ENCODE peak calls at places on chromosomes 11 and 22, in ten cellular contexts. One of them, this sample, is unnamed.

GRCh38 chr11:28715726-28716125 is 607.5 kb downstream of the METTL15 start:
- DNase-seq in thoracic aorta: no peak
- DNase-seq in ovary: no peak
- DNase-seq in body of pancreas: no peak
- DNase-seq in stomach: no peak
- DNase-seq in PC-3: no peak
- DNase-seq in psoas muscle: no peak
- DNase-seq in cardiac muscle cell: no peak
- DNase-seq in IMR-90: no peak
- DNase-seq in hepatocyte: no peak
- DNase-seq in this sample: no peak

GRCh38 chr22:42805016-42805997 is 51.8 kb downstream of the ARFGAP3 start:
- DNase-seq in IMR-90: no peak
- DNase-seq in psoas muscle: peak; percentile 80
- DNase-seq in PC-3: no peak
- DNase-seq in thoracic aorta: no peak
- DNase-seq in stomach: peak; percentile 89
- DNase-seq in hepatocyte: no peak
- DNase-seq in ovary: no peak
- DNase-seq in cardiac muscle cell: no peak
- DNase-seq in body of pancreas: peak; percentile 69
- DNase-seq in this sample: peak; percentile 63

GRCh38 chr11:111829185-111829968 is 42.0 kb downstream of the ALG9 start:
- DNase-seq in IMR-90: no peak
- DNase-seq in stomach: no peak
- DNase-seq in thoracic aorta: no peak
- DNase-seq in body of pancreas: no peak
- DNase-seq in cardiac muscle cell: no peak
- DNase-seq in PC-3: no peak
- DNase-seq in ovary: no peak
- DNase-seq in psoas muscle: no peak
- DNase-seq in hepatocyte: no peak
- DNase-seq in this sample: no peak

GRCh38 chr22:24120029-24120428 is 61.3 kb upstream of the SUSD2 start:
- DNase-seq in PC-3: no peak
- DNase-seq in ovary: no peak
- DNase-seq in IMR-90: no peak
- DNase-seq in thoracic aorta: no peak
- DNase-seq in hepatocyte: no peak
- DNase-seq in stomach: no peak
- DNase-seq in cardiac muscle cell: peak; percentile 32
- DNase-seq in body of pancreas: no peak
- DNase-seq in psoas muscle: no peak
- DNase-seq in this sample: no peak

GRCh38 chr22:19984201-19984753 is 32.3 kb downstream of the ARVCF start:
- DNase-seq in PC-3: peak; percentile 62
- DNase-seq in body of pancreas: peak; percentile 39
- DNase-seq in cardiac muscle cell: no peak
- DNase-seq in hepatocyte: peak; percentile 70
- DNase-seq in ovary: no peak
- DNase-seq in thoracic aorta: peak; percentile 54
- DNase-seq in stomach: no peak
- DNase-seq in IMR-90: peak; percentile 79
- DNase-seq in psoas muscle: peak; percentile 90
- DNase-seq in this sample: no peak

GRCh38 chr11:57802411-57802810 is 40.8 kb downstream of the CTNND1 start:
- DNase-seq in PC-3: no peak
- DNase-seq in ovary: no peak
- DNase-seq in thoracic aorta: no peak
- DNase-seq in IMR-90: no peak
- DNase-seq in stomach: no peak
- DNase-seq in body of pancreas: no peak
- DNase-seq in cardiac muscle cell: no peak
- DNase-seq in hepatocyte: no peak
- DNase-seq in psoas muscle: no peak
- DNase-seq in this sample: no peak

GRCh38 chr11:123438191-123438627 is 8.1 kb downstream of the GRAMD1B start:
- DNase-seq in ovary: no peak
- DNase-seq in stomach: no peak
- DNase-seq in PC-3: no peak
- DNase-seq in cardiac muscle cell: no peak
- DNase-seq in IMR-90: peak; percentile 17
- DNase-seq in hepatocyte: no peak
- DNase-seq in psoas muscle: no peak
- DNase-seq in thoracic aorta: no peak
- DNase-seq in body of pancreas: no peak
- DNase-seq in this sample: no peak

GRCh38 chr11:117620131-117620530 is 176.9 kb downstream of the DSCAML1 start:
- DNase-seq in psoas muscle: no peak
- DNase-seq in body of pancreas: no peak
- DNase-seq in PC-3: no peak
- DNase-seq in IMR-90: no peak
- DNase-seq in thoracic aorta: no peak
- DNase-seq in stomach: no peak
- DNase-seq in cardiac muscle cell: no peak
- DNase-seq in hepatocyte: no peak
- DNase-seq in ovary: no peak
- DNase-seq in this sample: no peak

GRCh38 chr11:81030186-81030585 is 1589.4 kb upstream of the TENM4 start:
- DNase-seq in body of pancreas: no peak
- DNase-seq in PC-3: no peak
- DNase-seq in cardiac muscle cell: no peak
- DNase-seq in thoracic aorta: no peak
- DNase-seq in IMR-90: no peak
- DNase-seq in stomach: no peak
- DNase-seq in ovary: no peak
- DNase-seq in hepatocyte: no peak
- DNase-seq in psoas muscle: no peak
- DNase-seq in this sample: no peak

GRCh38 chr22:36737776-36738175 is 34.2 kb upstream of the CACNG2 start:
- DNase-seq in psoas muscle: peak; percentile 62
- DNase-seq in PC-3: no peak
- DNase-seq in stomach: peak; percentile 21
- DNase-seq in ovary: no peak
- DNase-seq in hepatocyte: no peak
- DNase-seq in body of pancreas: no peak
- DNase-seq in cardiac muscle cell: no peak
- DNase-seq in IMR-90: no peak
- DNase-seq in thoracic aorta: no peak
- DNase-seq in this sample: no peak

GRCh38 chr11:47611240-47611863 is 17.1 kb upstream of the C1QTNF4 start:
- DNase-seq in IMR-90: no peak
- DNase-seq in ovary: no peak
- DNase-seq in PC-3: no peak
- DNase-seq in hepatocyte: no peak
- DNase-seq in psoas muscle: no peak
- DNase-seq in body of pancreas: no peak
- DNase-seq in stomach: no peak
- DNase-seq in cardiac muscle cell: no peak
- DNase-seq in thoracic aorta: no peak
- DNase-seq in this sample: no peak

GRCh38 chr22:45033136-45033535 is 23.3 kb upstream of the PHF21B start:
- DNase-seq in ovary: no peak
- DNase-seq in PC-3: no peak
- DNase-seq in body of pancreas: no peak
- DNase-seq in psoas muscle: no peak
- DNase-seq in hepatocyte: no peak
- DNase-seq in thoracic aorta: no peak
- DNase-seq in cardiac muscle cell: no peak
- DNase-seq in stomach: no peak
- DNase-seq in IMR-90: no peak
- DNase-seq in this sample: no peak

GRCh38 chr22:30196141-30196866 is 50.3 kb downstream of the LIF start:
- DNase-seq in stomach: peak; percentile 66
- DNase-seq in hepatocyte: peak; percentile 91
- DNase-seq in psoas muscle: peak; percentile 85
- DNase-seq in IMR-90: peak; percentile 100
- DNase-seq in thoracic aorta: peak; percentile 63
- DNase-seq in body of pancreas: peak; percentile 73
- DNase-seq in cardiac muscle cell: peak; percentile 52
- DNase-seq in ovary: peak; percentile 46
- DNase-seq in PC-3: peak; percentile 93
- DNase-seq in this sample: peak; percentile 81

GRCh38 chr11:34833602-34834001 is 82.6 kb downstream of the APIP start:
- DNase-seq in hepatocyte: no peak
- DNase-seq in cardiac muscle cell: no peak
- DNase-seq in thoracic aorta: no peak
- DNase-seq in ovary: no peak
- DNase-seq in IMR-90: no peak
- DNase-seq in psoas muscle: no peak
- DNase-seq in PC-3: no peak
- DNase-seq in body of pancreas: no peak
- DNase-seq in stomach: no peak
- DNase-seq in this sample: no peak

GRCh38 chr11:2903672-2904011 is 18.1 kb upstream of the CDKN1C start:
- DNase-seq in IMR-90: no peak
- DNase-seq in cardiac muscle cell: no peak
- DNase-seq in stomach: no peak
- DNase-seq in PC-3: no peak
- DNase-seq in thoracic aorta: no peak
- DNase-seq in psoas muscle: no peak
- DNase-seq in ovary: no peak
- DNase-seq in hepatocyte: peak; percentile 52
- DNase-seq in body of pancreas: no peak
- DNase-seq in this sample: no peak

GRCh38 chr11:2808850-2809847 is 76.4 kb downstream of the CDKN1C start:
- DNase-seq in cardiac muscle cell: no peak
- DNase-seq in psoas muscle: peak; percentile 6
- DNase-seq in stomach: no peak
- DNase-seq in ovary: peak; percentile 63
- DNase-seq in thoracic aorta: no peak
- DNase-seq in hepatocyte: no peak
- DNase-seq in IMR-90: no peak
- DNase-seq in PC-3: no peak
- DNase-seq in body of pancreas: peak; percentile 5
- DNase-seq in this sample: no peak

GRCh38 chr22:46983046-46983445 is 220.6 kb downstream of the TBC1D22A start:
- DNase-seq in ovary: no peak
- DNase-seq in thoracic aorta: no peak
- DNase-seq in body of pancreas: no peak
- DNase-seq in PC-3: no peak
- DNase-seq in cardiac muscle cell: no peak
- DNase-seq in IMR-90: no peak
- DNase-seq in stomach: no peak
- DNase-seq in psoas muscle: no peak
- DNase-seq in hepatocyte: no peak
- DNase-seq in this sample: no peak
- H3K27me3 ChIP-seq in ovary: no peaks in the 10 kb centered on the region
- H3K27me3 ChIP-seq in thoracic aorta: no peaks in the 10 kb centered on the region
- H3K27me3 ChIP-seq in body of pancreas: no peaks in the 10 kb centered on the region
- H3K27me3 ChIP-seq in PC-3: no peaks in the 10 kb centered on the region
- H3K27me3 ChIP-seq in cardiac muscle cell: no peaks in the 10 kb centered on the region
- H3K27me3 ChIP-seq in IMR-90: no peaks in the 10 kb centered on the region
- H3K27me3 ChIP-seq in stomach: no peaks in the 10 kb centered on the region
- H3K27me3 ChIP-seq in psoas muscle: no peaks in the 10 kb centered on the region
- H3K27me3 ChIP-seq in hepatocyte: no peaks in the 10 kb centered on the region
- H3K27me3 ChIP-seq in this sample: no peaks in the 10 kb centered on the region

DNA sequence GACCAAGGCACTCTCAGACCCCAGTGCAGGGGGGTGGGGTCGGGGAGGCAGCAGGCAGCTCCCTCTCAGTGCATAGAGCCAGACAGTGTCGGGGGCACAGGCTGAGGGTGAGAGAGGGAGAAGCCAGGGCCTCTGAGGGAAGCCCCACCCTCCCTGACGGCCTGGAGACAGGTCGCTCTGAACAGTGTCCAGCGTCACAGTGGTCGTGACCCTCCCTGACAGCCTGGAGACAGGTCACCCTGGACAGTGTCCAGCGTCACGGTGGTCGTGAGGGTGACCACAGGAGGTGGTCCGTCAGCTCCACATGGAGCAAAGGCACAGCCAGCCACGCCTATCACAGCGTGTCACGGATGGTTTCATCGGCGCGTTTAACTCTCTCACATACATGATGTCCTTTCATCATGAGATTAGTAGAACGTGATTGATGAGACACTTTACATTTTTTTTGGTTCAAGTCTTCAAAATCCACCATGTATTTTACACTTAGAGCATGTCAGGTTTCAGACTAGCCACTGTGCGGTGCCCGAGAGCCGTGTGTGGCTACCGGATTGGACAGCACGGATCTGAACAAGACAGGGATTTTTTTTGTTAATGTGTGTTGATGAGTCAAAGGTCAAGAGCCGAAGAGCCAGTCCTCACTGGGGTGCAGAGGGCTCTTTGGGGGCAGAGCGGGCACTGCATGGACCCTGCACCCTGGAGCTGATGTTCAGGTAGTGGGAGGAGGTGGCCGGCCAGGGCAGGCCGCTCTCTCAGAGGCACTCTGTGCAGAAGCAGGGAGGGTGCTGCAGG is 23.9 kb upstream of the PANX2 start:
- DNase-seq in hepatocyte: peak; percentile 68
- DNase-seq in PC-3: no peak
- DNase-seq in stomach: peak; percentile 68
- DNase-seq in psoas muscle: peak; percentile 81
- DNase-seq in body of pancreas: peak; percentile 75
- DNase-seq in cardiac muscle cell: peak; percentile 58
- DNase-seq in ovary: peak; percentile 72
- DNase-seq in thoracic aorta: no peak
- DNase-seq in IMR-90: peak; percentile 71
- DNase-seq in this sample: peak; percentile 62
- TF ChIP-seq CTCF in hepatocyte: peak; percentile 66
- TF ChIP-seq CTCF in PC-3: no peak
- TF ChIP-seq CTCF in stomach: peak; percentile 76
- TF ChIP-seq CTCF in psoas muscle: peak; percentile 59
- TF ChIP-seq CTCF in body of pancreas: peak; percentile 90
- TF ChIP-seq CTCF in cardiac muscle cell: peak; percentile 93
- TF ChIP-seq CTCF in ovary: peak; percentile 58
- TF ChIP-seq CTCF in thoracic aorta: peak; percentile 51
- TF ChIP-seq CTCF in IMR-90: peak; percentile 85
- TF ChIP-seq CTCF in this sample: peak; percentile 52

GRCh38 chr11:76803023-76803422 is 19.9 kb downstream of the TSKU start:
- DNase-seq in cardiac muscle cell: no peak
- DNase-seq in IMR-90: peak; percentile 83
- DNase-seq in thoracic aorta: no peak
- DNase-seq in ovary: no peak
- DNase-seq in stomach: no peak
- DNase-seq in body of pancreas: no peak
- DNase-seq in hepatocyte: no peak
- DNase-seq in psoas muscle: no peak
- DNase-seq in PC-3: no peak
- DNase-seq in this sample: no peak
- H3K4me1 ChIP-seq in cardiac muscle cell: no peaks in the 10 kb centered on the region
- H3K4me1 ChIP-seq in IMR-90: peaks cover 43% of the 10 kb centered on the region
- H3K4me1 ChIP-seq in thoracic aorta: peaks cover 40% of the 10 kb centered on the region
- H3K4me1 ChIP-seq in ovary: peaks cover 10% of the 10 kb centered on the region
- H3K4me1 ChIP-seq in stomach: peaks cover 63% of the 10 kb centered on the region
- H3K4me1 ChIP-seq in body of pancreas: peaks cover 62% of the 10 kb centered on the region
- H3K4me1 ChIP-seq in hepatocyte: peaks cover 35% of the 10 kb centered on the region
- H3K4me1 ChIP-seq in psoas muscle: no peaks in the 10 kb centered on the region
- H3K4me1 ChIP-seq in PC-3: peaks cover 9% of the 10 kb centered on the region
- H3K4me1 ChIP-seq in this sample: no peaks in the 10 kb centered on the region

DNA sequence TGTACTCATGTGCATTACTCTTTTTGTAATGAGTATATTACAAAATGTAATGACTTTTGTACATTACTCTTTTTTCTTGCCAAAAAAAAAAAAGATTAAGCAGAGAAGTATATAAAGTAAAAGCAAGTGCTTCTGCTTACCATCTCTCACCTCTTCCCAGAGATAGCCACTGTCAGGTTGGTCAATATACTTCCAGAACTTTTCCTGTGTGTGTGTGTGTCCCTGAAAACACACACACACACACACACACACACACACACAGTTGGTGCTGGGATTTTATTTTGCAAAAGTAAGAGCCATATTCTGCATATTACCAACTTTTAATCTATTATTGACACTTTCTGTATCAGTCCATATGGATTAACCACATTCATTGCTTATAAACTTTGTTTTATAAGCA is 2.5 kb downstream of the IGLL5 start:
- DNase-seq in thoracic aorta: no peak
- DNase-seq in psoas muscle: no peak
- DNase-seq in cardiac muscle cell: no peak
- DNase-seq in hepatocyte: no peak
- DNase-seq in ovary: no peak
- DNase-seq in IMR-90: no peak
- DNase-seq in stomach: no peak
- DNase-seq in body of pancreas: no peak
- DNase-seq in PC-3: no peak
- DNase-seq in this sample: no peak
- H3K27me3 ChIP-seq in thoracic aorta: no peaks in the 10 kb centered on the region
- H3K27me3 ChIP-seq in psoas muscle: no peaks in the 10 kb centered on the region
- H3K27me3 ChIP-seq in cardiac muscle cell: no peaks in the 10 kb centered on the region
- H3K27me3 ChIP-seq in hepatocyte: peaks cover 4% of the 10 kb centered on the region
- H3K27me3 ChIP-seq in ovary: no peaks in the 10 kb centered on the region
- H3K27me3 ChIP-seq in IMR-90: peaks cover 10% of the 10 kb centered on the region
- H3K27me3 ChIP-seq in stomach: peaks cover 11% of the 10 kb centered on the region
- H3K27me3 ChIP-seq in body of pancreas: no peaks in the 10 kb centered on the region
- H3K27me3 ChIP-seq in PC-3: peaks cover 34% of the 10 kb centered on the region
- H3K27me3 ChIP-seq in this sample: no peaks in the 10 kb centered on the region

This sample was measured in lung.